ENCODE peak calls at places on chromosomes 1 and 21, in seven cellular contexts. E is heart left ventricle; I is activated naive CD4-positive, alpha-beta T cell treated with anti-CD3 and anti-CD28 coated beads, Interleukin-2, amount 50 U/mL, for 16 hours; O is GM10248; U is pons; J is stimulated activated naive CD4-positive, alpha-beta T cell treated with Interleukin-2 at 50 U/mL for 16 hours; F is AG10803. R is an unnamed sample.

GRCh38 chr21:45336870-45337269 is 49.2 kb upstream of the POFUT2 start:
- DNase-seq in U (no peak), E (peak), J (no peak), I (peak), O (no peak), F (peak), R (no peak)

GRCh38 chr21:27647921-27648320 is 681.0 kb upstream of the ADAMTS5 start:
- DNase-seq in O (no peak), E (no peak), J (no peak), F (no peak), I (no peak), U (no peak), R (no peak)

GRCh38 chr1:184351416-184351975 is 35.3 kb upstream of the C1orf21 start:
- DNase-seq in O (no peak), E (no peak), U (no peak), F (no peak), J (no peak), I (no peak), R (no peak)

GRCh38 chr1:247111636-247112478 is 7.7 kb upstream of the ZNF669 start:
- DNase-seq in E (peak), U (no peak), J (no peak), O (no peak), I (no peak), F (peak), R (no peak)

GRCh38 chr1:94048413-94049164 is 72.4 kb downstream of the ABCA4 start:
- DNase-seq in F (peak), O (no peak), J (no peak), I (no peak), U (no peak), E (no peak), R (no peak)

GRCh38 chr1:204742676-204743075 is 57.1 kb upstream of the LRRN2 start:
- DNase-seq in U (no peak), E (no peak), I (no peak), J (no peak), F (no peak), O (no peak), R (no peak)

GRCh38 chr1:89990976-89991831 is 3.7 kb upstream of the ZNF326 start:
- DNase-seq in F (no peak), U (no peak), E (no peak), I (no peak), J (no peak), O (no peak), R (no peak)

GRCh38 chr1:174769961-174770549 is 229.7 kb upstream of the CACYBP start:
- DNase-seq in E (no peak), U (peak), O (peak), J (no peak), I (no peak), F (peak), R (no peak)

GRCh38 chr1:211196880-211197279 is 62.3 kb upstream of the RCOR3 start:
- DNase-seq in E (no peak), J (no peak), F (no peak), O (no peak), I (no peak), U (no peak), R (no peak)

GRCh38 chr1:10424034-10424433 is 6.2 kb upstream of the CENPS start:
- DNase-seq in I (no peak), E (peak), O (no peak), J (no peak), F (peak), U (no peak), R (no peak)

GRCh38 chr21:41817877-41818855 is 51.3 kb upstream of the RIPK4 start:
- DNase-seq in U (no peak), E (no peak), F (no peak), J (no peak), I (no peak), O (no peak), R (no peak)

GRCh38 chr21:39307466-39307865 is 6.0 kb downstream of the BRWD1 start:
- DNase-seq in E (no peak), O (no peak), F (no peak), J (no peak), U (no peak), I (no peak), R (no peak)

GRCh38 chr21:24594082-24594481 is 1013.2 kb downstream of the MRPL39 start:
- DNase-seq in J (no peak), E (no peak), I (no peak), U (no peak), O (no peak), F (no peak), R (no peak)

GRCh38 chr1:30886710-30887428 is 21.7 kb downstream of the SDC3 start:
- DNase-seq in O (no peak), E (no peak), F (no peak), U (no peak), I (no peak), J (no peak), R (no peak)